ENCODE peak calls at places on chromosomes 2 and 18, in four cellular contexts. G is Panc1, Z is endothelial cell of umbilical vein, H is GM12864. A is an unnamed sample.
A peak's percentile ranks its signal among the peaks of the same experiment; 100 is the strongest.

GRCh38 chr2:136770384-136770783 is 5.0 kb downstream of the THSD7B start:
- DNase-seq in G (no peak), Z (no peak), H (no peak), A (no peak)

GRCh38 chr2:17976871-17977746 is 98.6 kb downstream of the KCNS3 start:
- DNase-seq in G (no peak), Z (no peak), H (no peak), A (no peak)

GRCh38 chr2:47414682-47415458 is 11.9 kb downstream of the MSH2 start:
- DNase-seq in G (no peak), Z (no peak), H (no peak), A (no peak)

GRCh38 chr2:209687261-209687660 is 84.4 kb upstream of the UNC80 start:
- DNase-seq in G (no peak), Z (no peak), H (no peak), A (no peak)

GRCh38 chr2:3635171-3636008 is 22.6 kb upstream of the ALLC start:
- DNase-seq in G (no peak), Z (no peak), H (no peak), A (no peak)

GRCh38 chr18:71045331-71046065 is 756.7 kb downstream of the SOCS6 start:
- DNase-seq in G (no peak), Z (peak; percentile 58), H (no peak), A (no peak)

GRCh38 chr18:43134876-43135275 is 19.4 kb upstream of the RIT2 start:
- DNase-seq in G (no peak), Z (no peak), H (no peak), A (no peak)

GRCh38 chr2:101152195-101153076 is 1.3 kb upstream of the TBC1D8 start:
- DNase-seq in G (peak; percentile 77), Z (peak; percentile 79), H (peak; percentile 59), A (no peak)

GRCh38 chr2:155815851-155816250 is 516.7 kb downstream of the NR4A2 start:
- DNase-seq in G (peak; percentile 7), Z (peak; percentile 67), H (peak; percentile 10), A (peak; percentile 36)

GRCh38 chr2:204452464-204453023 is 92.7 kb upstream of the PARD3B start:
- DNase-seq in G (peak; percentile 18), Z (peak; percentile 99), H (no peak), A (no peak)

GRCh38 chr2:8282858-8283252 is 399.0 kb upstream of the ID2 start:
- DNase-seq in G (no peak), Z (no peak), H (no peak), A (no peak)

GRCh38 chr2:84999467-85000064 is 28.6 kb downstream of the KCMF1 start:
- DNase-seq in G (no peak), Z (no peak), H (no peak), A (no peak)

GRCh38 chr2:1640301-1641135 is 103.8 kb downstream of the PXDN start:
- DNase-seq in G (no peak), Z (no peak), H (no peak), A (no peak)

GRCh38 chr2:24515335-24515734 is 24.3 kb downstream of the NCOA1 start:
- DNase-seq in G (no peak), Z (peak; percentile 12), H (no peak), A (no peak)

GRCh38 chr18:55592572-55592971 is 4.6 kb upstream of the TCF4 start:
- DNase-seq in G (no peak), Z (peak; percentile 80), H (no peak), A (no peak)

GRCh38 chr2:235347691-235348090 is 146.2 kb upstream of the AGAP1 start:
- DNase-seq in G (no peak), Z (no peak), H (no peak), A (no peak)

GRCh38 chr2:204511021-204511420 is 34.3 kb upstream of the PARD3B start:
- DNase-seq in G (no peak), Z (no peak), H (no peak), A (no peak)

GRCh38 chr18:28961669-28962228 is 784.8 kb upstream of the CDH2 start:
- DNase-seq in G (peak; percentile 17), Z (peak; percentile 43), H (no peak), A (peak; percentile 37)

GRCh38 chr2:11583203-11583752 is 49.4 kb downstream of the GREB1 start:
- DNase-seq in G (no peak), Z (no peak), H (no peak), A (no peak)

GRCh38 chr2:36360834-36361233 is 5.3 kb downstream of the CRIM1 start:
- DNase-seq in G (no peak), Z (no peak), H (no peak), A (no peak)

GRCh38 chr2:47521666-47522285 is 118.8 kb downstream of the MSH2 start:
- DNase-seq in G (no peak), Z (no peak), H (no peak), A (no peak)

GRCh38 chr2:145422576-145422975 is 902.7 kb upstream of the ZEB2 start:
- DNase-seq in G (no peak), Z (no peak), H (no peak), A (no peak)

GRCh38 chr2:17762457-17762856 is 8.5 kb downstream of the GEN1 start:
- DNase-seq in G (no peak), Z (no peak), H (no peak), A (no peak)

GRCh38 chr18:51522338-51522737 is 324.9 kb upstream of the MEX3C start:
- DNase-seq in G (no peak), Z (no peak), H (no peak), A (no peak)

GRCh38 chr2:219249203-219249980 is 3.7 kb upstream of the TUBA4B start:
- DNase-seq in G (no peak), Z (peak; percentile 85), H (no peak), A (peak; percentile 95)

GRCh38 chr2:225693259-225693658 is 293.7 kb downstream of the NYAP2 start:
- DNase-seq in G (no peak), Z (no peak), H (no peak), A (no peak)

GRCh38 chr2:69773201-69773600 is 31.3 kb downstream of the ANXA4 start:
- DNase-seq in G (peak; percentile 45), Z (peak; percentile 35), H (no peak), A (no peak)

GRCh38 chr2:174033163-174033550 is 68.0 kb upstream of the SP3 start:
- DNase-seq in G (no peak), Z (no peak), H (no peak), A (no peak)

GRCh38 chr18:40159141-40160017 is 1795.7 kb upstream of the PIK3C3 start:
- DNase-seq in G (no peak), Z (peak; percentile 63), H (no peak), A (peak; percentile 2)

GRCh38 chr2:165054667-165055066 is 99.3 kb upstream of the SLC38A11 start:
- DNase-seq in G (no peak), Z (no peak), H (no peak), A (no peak)

GRCh38 chr2:140975237-140975636 is 1155.6 kb downstream of the LRP1B start:
- DNase-seq in G (no peak), Z (peak; percentile 56), H (no peak), A (no peak)

GRCh38 chr2:137947032-137947713 is 17.1 kb upstream of the HNMT start:
- DNase-seq in G (no peak), Z (no peak), H (no peak), A (no peak)

GRCh38 chr18:60062396-60062795 is 162.6 kb downstream of the PMAIP1 start:
- DNase-seq in G (no peak), Z (no peak), H (no peak), A (no peak)

GRCh38 chr2:105118960-105119359 is 81.1 kb downstream of the MRPS9 start:
- DNase-seq in G (no peak), Z (peak; percentile 5), H (no peak), A (no peak)
- TF ChIP-seq CTCF in G (no peak), Z (peak; percentile 63), H (no peak), A (no peak)

GRCh38 chr2:182784058-182784706 is 68.1 kb downstream of the DNAJC10 start:
- DNase-seq in G (no peak), Z (no peak), H (no peak), A (no peak)

GRCh38 chr2:182779323-182779722 is 63.3 kb downstream of the DNAJC10 start:
- DNase-seq in G (no peak), Z (no peak), H (no peak), A (no peak)

GRCh38 chr2:182784777-182785176 is 68.7 kb downstream of the DNAJC10 start:
- DNase-seq in G (no peak), Z (peak; percentile 65), H (no peak), A (no peak)
- TF ChIP-seq CTCF in G (peak; percentile 55), Z (peak; percentile 24), H (peak; percentile 31), A (no peak)

GRCh38 chr2:168114021-168114420 is 133.4 kb downstream of the STK39 start:
- DNase-seq in G (no peak), Z (peak; percentile 90), H (no peak), A (no peak)

GRCh38 chr2:168118733-168119518 is 128.5 kb downstream of the STK39 start:
- DNase-seq in G (peak; percentile 30), Z (peak; percentile 77), H (peak; percentile 29), A (peak; percentile 57)

GRCh38 chr2:168119519-168120141 is 127.8 kb downstream of the STK39 start:
- DNase-seq in G (peak; percentile 41), Z (peak; percentile 68), H (no peak), A (peak; percentile 37)

GRCh38 chr2:168114619-168115018 is 132.8 kb downstream of the STK39 start:
- DNase-seq in G (no peak), Z (no peak), H (no peak), A (no peak)

GRCh38 chr2:168116448-168116847 is 130.9 kb downstream of the STK39 start:
- DNase-seq in G (no peak), Z (no peak), H (no peak), A (no peak)
- TF ChIP-seq CTCF in G (peak; percentile 34), Z (peak; percentile 10), H (no peak), A (no peak)

GRCh38 chr18:41577529-41577928 is 377.5 kb upstream of the PIK3C3 start:
- DNase-seq in G (no peak), Z (no peak), H (no peak), A (no peak)
- TF ChIP-seq CTCF in G (no peak), Z (no peak), H (no peak), A (no peak)

GRCh38 chr2:74138952-74139323 is 8.8 kb downstream of the BOLA3 start:
- DNase-seq in G (no peak), Z (no peak), H (no peak), A (no peak)
- TF ChIP-seq CTCF in G (peak; percentile 74), Z (peak; percentile 11), H (no peak), A (no peak)

GRCh38 chr2:68222287-68222686 is 30.0 kb downstream of the PPP3R1 start:
- DNase-seq in G (no peak), Z (no peak), H (no peak), A (no peak)

GRCh38 chr2:68223419-68223818 is 28.9 kb downstream of the PPP3R1 start:
- DNase-seq in G (no peak), Z (no peak), H (no peak), A (no peak)

GRCh38 chr2:68231061-68231372 is 21.3 kb downstream of the PPP3R1 start:
- DNase-seq in G (no peak), Z (no peak), H (no peak), A (no peak)

GRCh38 chr2:68230246-68231060 is 21.9 kb downstream of the PPP3R1 start:
- DNase-seq in G (no peak), Z (peak; percentile 55), H (no peak), A (no peak)

DNA sequence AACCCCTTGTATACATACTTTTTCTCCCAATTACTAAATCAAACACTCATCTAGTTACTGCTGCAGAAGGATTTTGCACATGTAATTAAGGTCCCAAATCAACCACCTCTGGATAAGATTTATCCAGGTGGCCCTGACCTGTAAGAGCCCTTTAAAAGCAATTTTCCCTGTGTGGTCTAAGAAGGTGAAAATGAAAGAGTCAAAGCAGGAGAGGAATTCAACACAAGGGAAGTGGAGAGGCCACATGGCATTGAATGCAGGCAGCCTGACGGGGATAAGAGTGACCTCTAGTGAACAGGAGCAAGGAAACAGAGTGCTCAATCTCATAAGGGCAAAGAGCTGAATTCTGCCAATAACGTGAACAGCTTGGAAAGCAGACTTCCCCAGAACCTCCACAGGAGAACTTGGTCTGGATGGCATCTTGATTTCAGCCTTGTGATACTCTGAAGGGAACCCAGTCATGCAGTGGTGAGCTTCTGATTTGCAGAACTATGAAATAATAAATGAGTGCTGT is 27.2 kb downstream of the PPP3R1 start:
- DNase-seq in G (peak; percentile 30), Z (peak; percentile 34), H (no peak), A (peak; percentile 60)
- TF ChIP-seq CTCF in G (peak; percentile 73), Z (no peak), H (peak; percentile 53), A (peak; percentile 26)